ENCODE peak calls at places on chromosome 21, in seven cellular contexts. Y is heart left ventricle, N is GM12864, Z is pancreas, S is Calu3, P is upper lobe of right lung, Q is A549. M is an unnamed sample.

GRCh38 chr21:35039595-35040291 is 9.4 kb downstream of the RUNX1 start:
- DNase-seq in Z (no peak), S (no peak), N (no peak), Q (no peak), P (no peak), Y (no peak), M (no peak)

GRCh38 chr21:31201548-31201947 is 142.5 kb downstream of the TIAM1 start:
- DNase-seq in Q (no peak), Z (no peak), P (no peak), Y (no peak), S (no peak), N (no peak), M (no peak)

GRCh38 chr21:27681841-27682240 is 715.0 kb upstream of the ADAMTS5 start:
- DNase-seq in Y (no peak), S (no peak), N (no peak), Q (no peak), Z (no peak), P (no peak), M (no peak)

GRCh38 chr21:31654340-31654739 is 5.2 kb upstream of the SOD1 start:
- DNase-seq in Z (peak; percentile 72), Q (no peak), P (no peak), N (no peak), Y (no peak), S (no peak), M (no peak)

GRCh38 chr21:34526236-34526617 is 14.2 kb upstream of the KCNE1 start:
- DNase-seq in Z (no peak), S (no peak), P (no peak), Y (no peak), Q (no peak), N (no peak), M (no peak)

GRCh38 chr21:26007911-26008579 is 162.5 kb downstream of the APP start:
- DNase-seq in N (no peak), Y (no peak), Z (no peak), Q (no peak), S (no peak), P (no peak), M (no peak)

GRCh38 chr21:35275776-35276175 is 226.7 kb upstream of the RUNX1 start:
- DNase-seq in Y (no peak), N (no peak), S (peak; percentile 17), P (no peak), Z (no peak), Q (no peak), M (no peak)

GRCh38 chr21:14589855-14590563 is 43.9 kb upstream of the SAMSN1 start:
- DNase-seq in S (no peak), Y (no peak), Q (no peak), N (no peak), P (no peak), Z (no peak), M (no peak)

GRCh38 chr21:28136687-28137086 is 856.0 kb downstream of the LTN1 start:
- DNase-seq in P (no peak), Q (no peak), Z (no peak), N (no peak), Y (no peak), S (no peak), M (no peak)

GRCh38 chr21:39637971-39638628 is 25.4 kb downstream of the B3GALT5 start:
- DNase-seq in Z (no peak), Q (no peak), P (no peak), Y (no peak), S (no peak), N (no peak), M (no peak)

GRCh38 chr21:42560517-42561179 is 47.0 kb downstream of the SLC37A1 start:
- DNase-seq in N (no peak), Y (peak; percentile 12), S (no peak), P (peak; percentile 23), Q (no peak), Z (no peak), M (no peak)
- TF ChIP-seq CTCF in N (no peak), Y (no peak), S (no peak), P (no peak), Q (no peak), Z (no peak), M (no peak)

DNA sequence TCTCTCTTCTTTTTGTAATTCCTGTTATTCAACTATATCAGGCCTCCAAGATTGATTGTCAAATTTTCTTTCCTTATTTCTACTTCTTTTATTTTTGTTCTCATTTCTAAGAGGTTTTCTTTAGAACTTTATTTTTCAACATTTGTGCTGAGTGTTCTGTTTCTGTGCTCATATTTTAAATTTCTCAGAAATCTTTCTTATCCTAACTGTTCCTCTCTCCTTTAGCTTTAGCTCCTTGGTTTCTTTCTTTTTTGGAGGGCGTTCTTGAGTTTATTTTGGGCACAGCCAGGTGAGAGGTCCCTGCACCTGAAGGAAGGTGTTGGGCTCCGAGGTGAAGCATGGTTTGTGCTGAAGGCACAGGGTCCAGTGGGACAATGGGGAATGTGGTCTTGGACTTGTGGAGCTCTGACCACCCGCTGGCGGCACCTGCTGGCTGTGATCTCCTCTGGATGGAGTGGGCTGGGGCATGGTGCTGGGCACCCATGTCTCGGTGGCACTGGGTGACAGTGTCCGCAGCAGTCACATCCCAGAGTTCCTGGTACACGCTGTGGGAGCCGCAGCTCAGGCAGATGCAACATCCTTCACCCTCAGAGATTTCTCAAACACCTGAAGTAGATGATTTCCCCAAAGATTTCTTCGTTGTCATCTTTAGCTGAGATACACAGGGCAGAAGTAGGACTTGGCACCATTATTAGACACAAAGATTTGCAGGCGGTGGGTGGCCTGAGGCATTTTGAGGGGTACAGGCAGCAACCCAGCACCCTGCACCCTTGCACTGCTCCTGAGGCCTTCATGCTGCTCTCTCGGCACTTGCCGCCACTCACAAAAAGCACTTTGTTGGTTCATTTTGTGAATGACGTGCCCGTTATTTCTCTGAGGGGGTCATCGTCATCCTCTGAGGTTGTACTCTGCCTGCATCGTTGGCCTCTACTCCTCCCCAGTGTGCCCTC is 38.2 kb upstream of the DIP2A start:
- DNase-seq in N (no peak), Q (no peak), S (no peak), Y (peak; percentile 49), Z (no peak), P (no peak), M (no peak)
- TF ChIP-seq CTCF in N (no peak), Q (no peak), S (no peak), Y (no peak), Z (no peak), P (no peak), M (no peak)

GRCh38 chr21:36722370-36723368 is 23.8 kb downstream of the SIM2 start:
- DNase-seq in Y (no peak), N (no peak), P (peak; percentile 25), S (no peak), Q (no peak), Z (no peak), M (no peak)
- TF ChIP-seq CTCF in Y (no peak), N (no peak), P (no peak), S (no peak), Q (no peak), Z (no peak), M (no peak)

DNA sequence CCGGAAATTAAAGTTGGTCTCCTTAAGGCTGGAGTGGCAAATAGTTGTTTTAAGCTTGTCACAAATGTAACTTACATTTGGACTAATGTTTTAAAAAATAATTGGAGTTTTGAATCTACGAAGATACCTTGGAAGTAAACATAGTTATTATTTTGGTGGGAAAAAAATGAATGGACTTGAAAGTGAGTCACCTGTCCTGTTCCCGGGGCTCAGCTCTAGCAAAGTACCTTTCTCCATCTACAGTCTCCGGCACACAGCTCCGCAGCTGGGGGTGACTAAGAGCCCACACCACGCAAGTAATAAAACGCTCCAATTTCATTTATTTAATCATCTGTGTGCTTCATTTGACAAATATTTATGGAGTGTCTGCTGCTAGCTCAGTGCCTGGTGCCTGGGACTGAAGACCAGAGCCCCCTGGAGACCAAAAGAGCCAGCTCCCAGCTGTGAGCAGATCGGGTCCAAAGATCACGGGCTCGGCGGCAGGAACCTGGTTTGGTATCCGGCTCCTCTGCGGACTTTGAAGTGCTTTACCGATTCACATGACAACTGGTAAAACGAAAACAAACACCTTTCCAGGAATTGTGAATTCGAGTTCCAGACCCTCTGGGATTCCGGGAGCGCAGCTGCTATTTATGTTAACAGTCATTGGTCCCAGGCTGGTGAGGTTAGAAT is 1.7 kb upstream of the RIPK4 start:
- DNase-seq in Z (peak; percentile 88), Q (no peak), Y (no peak), N (no peak), S (peak; percentile 73), P (peak; percentile 67), M (no peak)
- TF ChIP-seq CTCF in Z (no peak), Q (peak; percentile 35), Y (no peak), N (peak; percentile 6), S (peak; percentile 29), P (peak; percentile 10), M (no peak)

GRCh38 chr21:32779983-32780382 is 8.4 kb upstream of the PAXBP1 start:
- DNase-seq in Y (no peak), P (no peak), Z (no peak), N (peak; percentile 24), S (no peak), Q (no peak), M (no peak)

GRCh38 chr21:32776743-32777142 is 5.2 kb upstream of the PAXBP1 start:
- DNase-seq in Y (no peak), P (no peak), Z (no peak), Q (no peak), S (no peak), N (no peak), M (no peak)

GRCh38 chr21:32777269-32777668 is 5.7 kb upstream of the PAXBP1 start:
- DNase-seq in Y (no peak), S (no peak), Z (no peak), P (no peak), Q (no peak), N (no peak), M (no peak)

DNA sequence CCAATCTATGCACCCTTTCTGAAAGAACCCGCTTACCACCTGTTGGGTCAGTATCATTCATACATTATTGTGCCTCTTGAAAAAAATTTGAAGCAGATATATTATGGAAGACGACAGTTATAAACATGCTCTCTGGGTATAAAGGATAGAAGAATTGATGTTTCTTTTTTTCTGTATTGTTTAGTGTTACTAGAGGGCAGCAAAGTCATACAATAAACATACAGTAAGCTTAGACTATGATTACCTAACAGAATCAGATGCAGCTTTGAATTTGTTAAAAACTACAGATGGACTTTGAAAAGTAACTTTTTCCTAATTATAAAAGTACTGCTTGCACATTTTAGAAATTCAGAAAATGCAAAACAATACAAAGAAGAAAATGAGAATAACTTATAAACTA is 11.1 kb upstream of the PAXBP1 start:
- DNase-seq in Q (no peak), S (no peak), P (no peak), Y (no peak), N (no peak), Z (no peak), M (no peak)
- TF ChIP-seq CTCF in Q (no peak), S (no peak), P (no peak), Y (no peak), N (no peak), Z (no peak), M (no peak)

GRCh38 chr21:45336870-45337269 is 49.2 kb upstream of the POFUT2 start:
- DNase-seq in Q (no peak), Y (peak; percentile 61), P (peak; percentile 48), Z (peak; percentile 41), S (no peak), N (no peak), M (no peak)
- TF ChIP-seq CTCF in Q (no peak), Y (no peak), P (no peak), Z (no peak), S (no peak), N (no peak), M (no peak)

M was measured in mesothelial cell of epicardium.